ENCODE peak calls at places on chromosomes 13 and 19, in five cellular contexts. F is PC-3, R is pancreas, O is astrocyte of the spinal cord, C is thoracic aorta. L is an unnamed sample.
A peak's percentile ranks its signal among the peaks of the same experiment; 100 is the strongest.

GRCh38 chr19:3061214-3062161 is 807 bp downstream of the TLE5 start:
- DNase-seq in F (no peak), R (peak; percentile 82), O (no peak), C (no peak), L (no peak)

GRCh38 chr19:480016-480855 is 16.1 kb upstream of the MADCAM1 start:
- DNase-seq in F (peak; percentile 79), R (peak; percentile 91), O (peak; percentile 12), C (peak; percentile 38), L (peak; percentile 76)

GRCh38 chr13:93151277-93151676 is 75.3 kb upstream of the GPC6 start:
- DNase-seq in F (peak; percentile 35), R (no peak), O (peak; percentile 78), C (no peak), L (no peak)

GRCh38 chr13:102846261-102847015 is 606 bp downstream of the ERCC5 start:
- DNase-seq in F (peak; percentile 34), R (peak; percentile 69), O (peak; percentile 39), C (no peak), L (no peak)

GRCh38 chr19:13909430-13909829 is 3.4 kb downstream of the CC2D1A start:
- DNase-seq in F (no peak), R (peak; percentile 82), O (no peak), C (no peak), L (no peak)

GRCh38 chr19:23460656-23461055 is 65.4 kb upstream of the ZNF91 start:
- DNase-seq in F (peak; percentile 54), R (no peak), O (no peak), C (no peak), L (no peak)

GRCh38 chr19:34241513-34242337 is 12.6 kb upstream of the GARRE1 start:
- DNase-seq in F (peak; percentile 55), R (peak; percentile 89), O (no peak), C (no peak), L (peak; percentile 77)

GRCh38 chr19:4914736-4915501 is 5.6 kb downstream of the UHRF1 start:
- DNase-seq in F (peak; percentile 98), R (no peak), O (peak; percentile 84), C (no peak), L (no peak)

GRCh38 chr19:48844472-48844871 is 8.2 kb upstream of the HSD17B14 start:
- DNase-seq in F (peak; percentile 39), R (no peak), O (peak; percentile 29), C (no peak), L (no peak)

GRCh38 chr13:98994080-98994479 is 16.2 kb upstream of the DOCK9 start:
- DNase-seq in F (no peak), R (no peak), O (no peak), C (no peak), L (no peak)

GRCh38 chr19:41411094-41411493 is 13.5 kb downstream of the BCKDHA start:
- DNase-seq in F (no peak), R (no peak), O (no peak), C (no peak), L (no peak)

GRCh38 chr13:113034451-113035208 is 65.6 kb downstream of the MCF2L start:
- DNase-seq in F (peak; percentile 66), R (peak; percentile 54), O (peak; percentile 47), C (no peak), L (peak; percentile 67)

GRCh38 chr13:68173111-68173510 is 943.0 kb upstream of the PCDH9 start:
- DNase-seq in F (peak; percentile 50), R (no peak), O (peak; percentile 83), C (no peak), L (no peak)

GRCh38 chr13:68888832-68889231 is 1218.8 kb upstream of the ATXN8OS start:
- DNase-seq in F (peak; percentile 48), R (no peak), O (no peak), C (no peak), L (no peak)

GRCh38 chr19:36213793-36214387 is 575 bp downstream of the ZNF565 start:
- DNase-seq in F (peak; percentile 1), R (no peak), O (no peak), C (peak; percentile 14), L (no peak)

GRCh38 chr13:109735567-109735966 is 50.8 kb downstream of the IRS2 start:
- DNase-seq in F (no peak), R (no peak), O (peak; percentile 5), C (no peak), L (no peak)

GRCh38 chr19:19451429-19452240 is 46.2 kb downstream of the GATAD2A start:
- DNase-seq in F (no peak), R (no peak), O (no peak), C (no peak), L (no peak)

GRCh38 chr19:1755467-1756155 is 2.3 kb downstream of the ONECUT3 start:
- DNase-seq in F (no peak), R (peak; percentile 66), O (no peak), C (no peak), L (peak; percentile 87)

GRCh38 chr13:51118809-51119431 is 7.8 kb upstream of the C13orf42 start:
- DNase-seq in F (no peak), R (no peak), O (no peak), C (no peak), L (no peak)

GRCh38 chr13:92354583-92354982 is 872.0 kb upstream of the GPC6 start:
- DNase-seq in F (no peak), R (no peak), O (peak; percentile 16), C (no peak), L (no peak)

GRCh38 chr19:16470541-16470910 is 1.2 kb downstream of the EPS15L1 start:
- DNase-seq in F (peak; percentile 19), R (no peak), O (no peak), C (no peak), L (no peak)

GRCh38 chr19:10112037-10112751 is 701 bp downstream of the P2RY11 start:
- DNase-seq in F (peak; percentile 22), R (no peak), O (no peak), C (no peak), L (no peak)

GRCh38 chr19:39021063-39021462 is 11.3 kb downstream of the FBXO27 start:
- DNase-seq in F (no peak), R (no peak), O (no peak), C (no peak), L (no peak)

GRCh38 chr19:18093439-18094161 is 4.0 kb upstream of the MAST3 start:
- DNase-seq in F (peak; percentile 41), R (peak; percentile 9), O (no peak), C (no peak), L (no peak)

GRCh38 chr19:10230155-10230903 is 802 bp downstream of the S1PR2 start:
- DNase-seq in F (no peak), R (peak; percentile 77), O (no peak), C (no peak), L (peak; percentile 69)

GRCh38 chr13:111900390-111901180 is 166.4 kb upstream of the SOX1 start:
- DNase-seq in F (no peak), R (no peak), O (no peak), C (no peak), L (no peak)

GRCh38 chr13:38180670-38181069 is 169.0 kb upstream of the UFM1 start:
- DNase-seq in F (no peak), R (no peak), O (no peak), C (no peak), L (no peak)

GRCh38 chr13:25375727-25376358 is 4.1 kb downstream of the ATP8A2 start:
- DNase-seq in F (peak; percentile 63), R (no peak), O (peak; percentile 48), C (no peak), L (peak; percentile 29)

GRCh38 chr13:99984134-99984462 is 2.5 kb downstream of the ZIC2 start:
- DNase-seq in F (no peak), R (no peak), O (no peak), C (no peak), L (no peak)

GRCh38 chr13:37446503-37446902 is 152.1 kb downstream of the POSTN start:
- DNase-seq in F (peak; percentile 5), R (no peak), O (peak; percentile 94), C (no peak), L (no peak)

GRCh38 chr13:52405767-52406494 is at the start of gene THSD1:
- DNase-seq in F (peak; percentile 31), R (peak; percentile 67), O (peak; percentile 28), C (no peak), L (peak; percentile 53)

GRCh38 chr19:32457540-32457939 is 52.0 kb downstream of the DPY19L3 start:
- DNase-seq in F (no peak), R (no peak), O (no peak), C (no peak), L (no peak)
- TF ChIP-seq CTCF in F (no peak), R (no peak), O (no peak), C (no peak), L (no peak)

DNA sequence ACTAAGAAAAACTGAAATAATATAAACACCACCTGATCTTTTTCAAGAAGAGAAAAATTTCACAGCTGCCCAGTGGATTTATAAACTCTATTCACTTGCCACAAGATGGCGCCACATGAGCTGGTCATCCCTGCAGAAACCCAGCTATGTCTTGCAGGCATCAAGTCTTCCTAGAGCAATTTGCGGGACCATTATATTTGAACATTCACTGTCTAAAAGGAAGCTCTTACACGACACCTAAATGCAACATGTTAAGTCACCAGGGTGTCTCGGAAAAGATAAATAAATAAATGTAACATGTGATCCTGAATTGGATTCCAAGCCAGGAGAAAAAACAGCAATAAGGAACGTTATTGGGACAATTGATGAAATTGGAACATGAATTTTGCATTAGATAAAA is 20.3 kb upstream of the AKT2 start:
- DNase-seq in F (peak; percentile 71), R (peak; percentile 56), O (peak; percentile 91), C (no peak), L (peak; percentile 83)
- TF ChIP-seq CTCF in F (peak; percentile 74), R (peak; percentile 69), O (peak; percentile 67), C (peak; percentile 69), L (peak; percentile 84)

DNA sequence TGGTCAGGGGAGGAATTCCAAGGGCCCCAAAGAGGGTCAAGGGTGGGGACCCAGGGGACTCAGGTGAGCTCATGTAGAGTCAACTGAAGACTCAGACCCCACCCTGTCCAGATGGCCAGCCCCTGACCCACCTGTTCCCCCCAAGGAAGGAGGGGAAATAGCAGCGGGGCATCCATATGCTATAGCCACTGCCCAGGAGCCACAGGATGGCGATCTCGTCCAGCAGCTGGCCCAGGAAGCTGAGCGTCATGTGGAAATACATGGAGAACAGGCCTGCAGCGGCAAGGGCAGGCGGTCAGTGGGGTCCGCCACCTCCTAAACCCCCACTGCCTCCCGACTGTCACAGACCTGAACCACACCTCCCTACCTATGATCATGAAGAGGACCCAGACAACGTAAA is 21.4 kb downstream of the ACER1 start:
- DNase-seq in F (peak; percentile 13), R (no peak), O (no peak), C (no peak), L (no peak)
- TF ChIP-seq CTCF in F (peak; percentile 36), R (no peak), O (no peak), C (no peak), L (no peak)

DNA sequence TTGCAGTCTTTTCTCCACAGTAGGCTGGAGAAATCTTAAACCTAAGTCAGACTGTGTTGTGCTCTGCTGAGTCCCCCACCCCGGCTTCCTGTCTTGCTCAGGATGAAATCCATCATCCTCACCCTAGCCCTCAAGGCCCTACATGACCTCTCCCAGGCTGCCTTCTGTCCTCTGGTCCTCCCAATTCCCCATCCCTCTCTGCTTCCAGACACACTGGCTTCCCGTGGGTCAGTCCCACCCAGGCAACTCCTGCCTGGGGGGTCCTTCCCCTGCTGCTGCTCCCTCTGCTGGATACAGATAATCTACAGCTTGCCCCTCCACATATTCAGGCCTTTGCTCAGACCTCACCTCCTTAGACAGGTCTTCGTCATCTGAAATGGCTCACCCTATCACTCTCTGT is 18.4 kb upstream of the CBY2 start:
- DNase-seq in F (no peak), R (no peak), O (no peak), C (no peak), L (no peak)
- TF ChIP-seq CTCF in F (peak; percentile 44), R (no peak), O (peak; percentile 28), C (no peak), L (no peak)